ENCODE peak calls at places on chromosomes 16 and 17, in five cellular contexts. S is stimulated activated CD4-positive, alpha-beta T cell treated with anti-CD3 and anti-CD28 coated beads, Interleukin-1b, Interleukin-23, amount 100 ng/mL, for 24 hours; T is WTC11; M is neural crest cell; X is EL. W is an unnamed sample.

GRCh38 chr16:27204232-27204915 is 1.0 kb downstream of the KDM8 start:
- DNase-seq in T (no peak), M (no peak), X (no peak), S (no peak), W (no peak)

GRCh38 chr17:41965694-41966375 is 760 bp upstream of the CNP start:
- DNase-seq in M (no peak), X (peak; percentile 49), T (peak; percentile 84), S (no peak), W (peak; percentile 71)

GRCh38 chr17:78379134-78379497 is 667 bp downstream of the PGS1 start:
- DNase-seq in X (peak; percentile 78), S (no peak), T (no peak), M (no peak), W (peak; percentile 47)

GRCh38 chr17:75557075-75557851 is 30.3 kb upstream of the MYO15B start:
- DNase-seq in S (no peak), T (no peak), M (no peak), X (peak; percentile 82), W (peak; percentile 73)

GRCh38 chr16:60945225-60945624 is 1091.0 kb downstream of the CDH8 start:
- DNase-seq in T (peak; percentile 60), X (no peak), S (no peak), M (peak; percentile 45), W (no peak)

GRCh38 chr16:25827709-25828108 is 135.9 kb downstream of the HS3ST4 start:
- DNase-seq in M (no peak), X (no peak), S (no peak), T (no peak), W (no peak)

GRCh38 chr17:51555153-51555552 is 294.8 kb downstream of the UTP18 start:
- DNase-seq in M (no peak), S (no peak), X (no peak), T (no peak), W (no peak)

GRCh38 chr16:4344659-4345438 is 6.3 kb downstream of the PAM16 start:
- DNase-seq in S (no peak), X (no peak), M (no peak), T (no peak), W (no peak)

GRCh38 chr17:81241648-81242420 is 2.7 kb downstream of the NDUFAF8 start:
- DNase-seq in M (peak; percentile 81), S (no peak), X (peak; percentile 44), T (peak; percentile 87), W (no peak)

GRCh38 chr17:67558740-67559380 is 158.9 kb upstream of the NOL11 start:
- DNase-seq in X (no peak), T (no peak), M (no peak), S (no peak), W (no peak)